ENCODE peak calls at places on chromosome 20, in seven cellular contexts. D, O, M, Q, I, K and B are unnamed samples.

GRCh38 chr20:51800769-51801219 is 1.5 kb downstream of the SALL4 start:
- DNase-seq in I (no peak), O (no peak), D (peak; percentile 12), M (no peak), K (no peak), Q (peak; percentile 38), B (peak; percentile 64)

GRCh38 chr20:23666189-23666588 is 22.6 kb downstream of the CST4 start:
- DNase-seq in D (no peak), I (no peak), K (no peak), M (peak; percentile 29), Q (no peak), O (no peak), B (no peak)

GRCh38 chr20:63574156-63574828 is at the start of gene HELZ2:
- DNase-seq in Q (peak; percentile 83), D (peak; percentile 76), I (peak; percentile 55), K (no peak), M (peak; percentile 41), O (peak; percentile 29), B (peak; percentile 87)

GRCh38 chr20:13199279-13199678 is 21.8 kb upstream of the ISM1 start:
- DNase-seq in Q (no peak), D (no peak), O (no peak), K (no peak), M (no peak), I (no peak), B (no peak)

GRCh38 chr20:19880256-19881079 is 122.4 kb downstream of the RIN2 start:
- DNase-seq in D (no peak), I (no peak), Q (peak; percentile 59), O (no peak), K (no peak), M (no peak), B (peak; percentile 69)

GRCh38 chr20:14334306-14334930 is 3.0 kb downstream of the FLRT3 start:
- DNase-seq in Q (peak; percentile 6), K (no peak), M (peak; percentile 84), I (no peak), O (no peak), D (peak; percentile 75), B (peak; percentile 79)

GRCh38 chr20:25745738-25746137 is 49.1 kb upstream of the ZNF337 start:
- DNase-seq in Q (no peak), O (no peak), I (no peak), K (no peak), M (no peak), D (no peak), B (no peak)

GRCh38 chr20:8654486-8654885 is 414.4 kb upstream of the PLCB4 start:
- DNase-seq in K (no peak), O (no peak), D (no peak), M (no peak), Q (no peak), I (no peak), B (no peak)

GRCh38 chr20:44945261-44945660 is 14.9 kb downstream of the TOMM34 start:
- DNase-seq in M (no peak), O (no peak), Q (no peak), K (no peak), I (no peak), D (no peak), B (no peak)

GRCh38 chr20:40863337-40863919 is 165.2 kb upstream of the TOP1 start:
- DNase-seq in O (no peak), M (no peak), K (no peak), Q (no peak), I (no peak), D (no peak), B (no peak)

GRCh38 chr20:8721098-8721497 is 347.8 kb upstream of the PLCB4 start:
- DNase-seq in D (peak; percentile 68), Q (peak; percentile 45), K (no peak), O (no peak), M (peak; percentile 78), I (peak; percentile 6), B (no peak)

GRCh38 chr20:48599106-48599747 is 228.6 kb downstream of the PREX1 start:
- DNase-seq in Q (no peak), D (peak; percentile 1), O (no peak), M (no peak), K (no peak), I (no peak), B (no peak)

GRCh38 chr20:24160563-24161355 is 172.2 kb upstream of the GGTLC1 start:
- DNase-seq in M (peak; percentile 86), O (no peak), K (no peak), Q (no peak), I (no peak), D (peak; percentile 57), B (peak; percentile 72)

GRCh38 chr20:59403962-59404314 is 103.5 kb downstream of the EDN3 start:
- DNase-seq in Q (no peak), D (no peak), K (no peak), I (no peak), M (no peak), O (no peak), B (no peak)

GRCh38 chr20:51536116-51537069 is 6.1 kb downstream of the NFATC2 start:
- DNase-seq in K (no peak), O (no peak), I (no peak), M (no peak), Q (no peak), D (no peak), B (no peak)

GRCh38 chr20:34316191-34316814 is 13.1 kb upstream of the AHCY start:
- DNase-seq in I (no peak), Q (peak; percentile 23), M (no peak), D (no peak), O (no peak), K (no peak), B (no peak)

GRCh38 chr20:8709627-8710026 is 359.3 kb upstream of the PLCB4 start:
- DNase-seq in Q (no peak), O (no peak), M (no peak), K (no peak), I (no peak), D (no peak), B (no peak)

GRCh38 chr20:32965115-32965514 is 39.1 kb downstream of the SUN5 start:
- DNase-seq in D (no peak), O (no peak), M (no peak), I (no peak), K (no peak), Q (no peak), B (no peak)

GRCh38 chr20:32984196-32984595 is 20.0 kb downstream of the SUN5 start:
- DNase-seq in Q (no peak), M (peak; percentile 84), K (no peak), I (no peak), D (no peak), O (no peak), B (no peak)

GRCh38 chr20:36036688-36037087 is 68.3 kb downstream of the CNBD2 start:
- DNase-seq in I (no peak), O (no peak), M (no peak), Q (no peak), D (no peak), K (no peak), B (no peak)